ENCODE peak calls at places on chromosomes 6 and 20, in five cellular contexts. I is breast epithelium, T is K562, W is spleen, J is testis. N is an unnamed sample. For H3K36me3, the result is how much of the 10 kb centered on the place peaks cover.

GRCh38 chr6:105546748-105547147 is 143.9 kb upstream of the PREP start:
- DNase-seq in I (no peak), T (no peak), W (no peak), J (no peak), N (no peak)

GRCh38 chr6:42042108-42042507 is 8.2 kb upstream of the TAF8 start:
- DNase-seq in I (no peak), T (no peak), W (no peak), J (no peak), N (no peak)

GRCh38 chr6:136404007-136404406 is 114.4 kb upstream of the BCLAF1 start:
- DNase-seq in I (no peak), T (no peak), W (no peak), J (no peak), N (no peak)

GRCh38 chr6:42118162-42119001 is 24.0 kb downstream of the C6orf132 start:
- DNase-seq in I (peak), T (no peak), W (no peak), J (no peak), N (peak)

GRCh38 chr20:16004108-16004854 is 569.0 kb downstream of the KIF16B start:
- DNase-seq in I (no peak), T (no peak), W (no peak), J (peak), N (no peak)

GRCh38 chr6:122640377-122640776 is 30.2 kb downstream of the PKIB start:
- DNase-seq in I (no peak), T (no peak), W (no peak), J (no peak), N (no peak)

GRCh38 chr20:32333181-32333987 is 24.7 kb upstream of the ASXL1 start:
- DNase-seq in I (no peak), T (no peak), W (no peak), J (no peak), N (no peak)

GRCh38 chr6:109121411-109121810 is 26.1 kb downstream of the CEP57L1 start:
- DNase-seq in I (no peak), T (no peak), W (no peak), J (no peak), N (no peak)

GRCh38 chr6:31777667-31778050 is 531 bp upstream of the VWA7 start:
- DNase-seq in I (no peak), T (no peak), W (peak), J (no peak), N (no peak)

GRCh38 chr6:24574809-24575208 is 71.2 kb downstream of the KIAA0319 start:
- DNase-seq in I (peak), T (no peak), W (no peak), J (no peak), N (no peak)

GRCh38 chr6:132526461-132526860 is 11.6 kb upstream of the TAAR9 start:
- DNase-seq in I (no peak), T (no peak), W (no peak), J (no peak), N (no peak)

GRCh38 chr6:118277631-118278030 is 270.5 kb upstream of the PLN start:
- DNase-seq in I (no peak), T (no peak), W (no peak), J (no peak), N (no peak)

GRCh38 chr6:46184114-46184513 is 13.3 kb upstream of the ENPP5 start:
- DNase-seq in I (no peak), T (no peak), W (no peak), J (no peak), N (no peak)

GRCh38 chr6:77926198-77926752 is 273.4 kb downstream of the MEI4 start:
- DNase-seq in I (no peak), T (no peak), W (no peak), J (no peak), N (no peak)

GRCh38 chr20:57672164-57672563 is 37.7 kb downstream of the PMEPA1 start:
- DNase-seq in I (no peak), T (no peak), W (peak), J (peak), N (no peak)

GRCh38 chr6:145073811-145074210 is 661.5 kb downstream of the EPM2A start:
- DNase-seq in I (no peak), T (no peak), W (no peak), J (no peak), N (no peak)

GRCh38 chr6:39295538-39295937 is 18.7 kb downstream of the KCNK17 start:
- DNase-seq in I (no peak), T (peak), W (no peak), J (no peak), N (no peak)

GRCh38 chr6:112013051-112013450 is 40.9 kb upstream of the CCN6 start:
- DNase-seq in I (no peak), T (no peak), W (no peak), J (no peak), N (no peak)

GRCh38 chr6:159701413-159701999 is 8.5 kb upstream of the SOD2 start:
- DNase-seq in I (no peak), T (no peak), W (no peak), J (no peak), N (no peak)

GRCh38 chr6:156595481-156595880 is 181.7 kb upstream of the ARID1B start:
- DNase-seq in I (no peak), T (no peak), W (no peak), J (no peak), N (no peak)

GRCh38 chr20:62714006-62714405 is 5.4 kb downstream of the NTSR1 start:
- DNase-seq in I (no peak), T (no peak), W (no peak), J (no peak), N (no peak)

GRCh38 chr20:51542033-51542893 is at the start of gene NFATC2:
- DNase-seq in I (no peak), T (peak), W (peak), J (peak), N (peak)

GRCh38 chr6:34610819-34611477 is 54.8 kb upstream of the SPDEF start:
- DNase-seq in I (no peak), T (peak), W (no peak), J (no peak), N (peak)

GRCh38 chr6:106450645-106451044 is 90.1 kb downstream of the CRYBG1 start:
- DNase-seq in I (no peak), T (no peak), W (no peak), J (no peak), N (no peak)

GRCh38 chr6:111576302-111576701 is 29.4 kb downstream of the TRAF3IP2 start:
- DNase-seq in I (no peak), T (no peak), W (no peak), J (no peak), N (no peak)

GRCh38 chr20:46206025-46206424 is 87.9 kb downstream of the CD40 start:
- DNase-seq in I (peak), T (peak), W (peak), J (peak), N (peak)

GRCh38 chr6:31111712-31112111 is 663 bp downstream of the C6orf15 start:
- DNase-seq in I (no peak), T (no peak), W (peak), J (no peak), N (no peak)

GRCh38 chr6:77040566-77041195 is 422.6 kb downstream of the HTR1B start:
- DNase-seq in I (no peak), T (no peak), W (no peak), J (no peak), N (no peak)

GRCh38 chr6:146847426-146847825 is 248.7 kb downstream of the ADGB start:
- DNase-seq in I (no peak), T (no peak), W (no peak), J (no peak), N (no peak)

GRCh38 chr6:31652925-31653724 is 664 bp upstream of the BAG6 start:
- DNase-seq in I (peak), T (peak), W (peak), J (peak), N (peak)

GRCh38 chr6:31771992-31772358 is 5.2 kb downstream of the VWA7 start:
- DNase-seq in I (no peak), T (no peak), W (peak), J (no peak), N (no peak)

GRCh38 chr6:141851063-141851462 is 281.7 kb upstream of the GJE1 start:
- DNase-seq in I (no peak), T (no peak), W (no peak), J (no peak), N (no peak)

GRCh38 chr6:141846639-141847038 is 286.1 kb upstream of the GJE1 start:
- DNase-seq in I (no peak), T (no peak), W (no peak), J (no peak), N (no peak)

DNA sequence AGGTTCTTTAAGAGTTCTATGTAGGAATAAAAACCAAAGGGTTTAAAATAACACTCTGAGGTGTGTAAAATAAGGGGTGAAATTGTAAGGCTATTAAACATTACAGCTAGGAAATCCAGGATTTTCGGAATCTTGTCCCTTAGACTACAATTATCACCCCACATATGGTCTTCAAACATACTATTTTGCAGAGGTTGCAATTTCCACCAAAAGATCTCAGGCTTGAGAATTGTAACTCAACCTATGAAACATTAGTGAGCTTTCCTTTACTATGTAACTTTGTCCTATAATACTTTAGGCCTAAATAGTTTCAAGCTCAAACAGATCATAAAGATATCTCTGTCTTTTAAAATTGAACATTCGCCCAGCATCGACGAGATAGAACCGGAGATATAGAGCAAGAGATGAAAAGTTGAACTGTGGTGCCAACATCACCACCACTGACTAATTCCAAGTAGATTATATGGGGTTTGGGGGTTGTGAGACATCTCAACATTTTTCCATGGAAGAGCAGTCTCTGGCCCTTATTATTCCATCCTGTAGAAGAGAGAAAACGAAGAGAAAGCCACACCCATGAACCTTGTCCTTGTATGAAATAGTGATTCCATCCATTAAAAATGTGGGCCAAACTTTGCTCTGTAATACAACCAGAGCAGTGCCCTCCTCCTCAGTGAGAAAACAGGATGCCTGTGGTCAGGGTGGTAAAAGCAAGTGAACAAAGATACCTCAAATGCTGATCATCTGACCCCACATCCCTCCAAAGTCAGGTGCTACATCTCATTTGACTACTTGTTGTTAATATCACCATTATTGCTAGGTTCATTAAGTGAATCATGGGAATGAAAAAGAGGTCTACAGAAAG is 284.5 kb upstream of the GJE1 start:
- DNase-seq in I (no peak), T (no peak), W (no peak), J (no peak), N (no peak)
- H3K36me3 ChIP-seq in I (under half), T (under half), W (under half), J (under half), N (under half)

GRCh38 chr20:48845000-48845399 is 17.2 kb upstream of the PREX1 start:
- DNase-seq in I (no peak), T (no peak), W (no peak), J (no peak), N (no peak)

GRCh38 chr20:48847498-48848205 is 19.9 kb upstream of the PREX1 start:
- DNase-seq in I (no peak), T (no peak), W (no peak), J (no peak), N (no peak)

GRCh38 chr20:48849779-48850178 is 22.0 kb upstream of the PREX1 start:
- DNase-seq in I (no peak), T (no peak), W (no peak), J (no peak), N (no peak)

GRCh38 chr20:48845721-48846306 is 18.0 kb upstream of the PREX1 start:
- DNase-seq in I (no peak), T (no peak), W (no peak), J (no peak), N (no peak)

DNA sequence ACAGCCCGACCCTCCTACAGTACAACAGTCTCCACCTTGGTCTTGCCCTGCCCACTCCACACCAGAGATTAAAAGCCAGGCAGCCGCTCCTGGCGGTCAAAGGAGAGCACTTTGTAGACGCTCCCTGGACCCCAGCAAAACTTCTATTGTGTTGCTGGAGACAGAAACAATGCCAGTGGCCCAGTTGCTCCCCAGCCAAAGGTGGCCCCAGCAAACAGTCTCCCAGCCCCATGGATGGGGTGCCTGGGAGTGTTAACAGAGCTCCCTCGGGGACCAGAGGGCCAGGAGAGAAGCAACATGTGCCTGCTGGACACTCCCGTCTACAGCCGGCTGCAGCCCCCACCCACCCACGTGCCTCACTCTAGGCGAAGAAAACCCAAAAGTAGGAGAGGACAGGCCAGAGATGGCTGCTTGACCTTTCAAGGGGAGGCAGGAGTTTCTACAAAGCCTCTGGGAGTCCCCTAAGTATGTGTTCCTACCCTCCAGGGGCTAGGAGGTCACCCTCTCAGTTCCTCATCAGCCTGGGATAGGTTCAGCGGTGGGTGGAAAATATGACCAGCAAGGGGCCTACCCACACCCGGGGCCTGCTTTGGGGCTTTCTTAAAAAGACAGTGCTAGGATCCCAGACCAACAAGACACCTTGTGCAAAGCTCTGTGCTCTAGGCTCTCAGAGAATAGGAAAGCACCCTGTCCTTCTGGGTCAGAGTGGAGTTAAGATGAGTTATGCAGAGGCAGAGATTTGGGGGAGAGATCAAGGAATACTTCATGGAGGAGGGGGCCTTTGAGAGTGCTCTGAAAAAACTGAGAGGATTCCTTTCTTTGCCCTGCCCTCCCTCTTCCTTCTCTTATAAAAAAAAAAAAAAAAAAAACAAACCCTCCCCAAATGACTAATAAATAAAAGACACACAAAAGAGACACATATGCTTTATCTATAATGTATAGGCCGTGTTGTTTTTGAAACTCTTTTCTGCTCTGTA is 19.0 kb upstream of the PREX1 start:
- DNase-seq in I (no peak), T (no peak), W (no peak), J (no peak), N (no peak)
- TF ChIP-seq POLR2A in I (no peak), T (no peak), W (no peak), J (no peak), N (no peak)

DNA sequence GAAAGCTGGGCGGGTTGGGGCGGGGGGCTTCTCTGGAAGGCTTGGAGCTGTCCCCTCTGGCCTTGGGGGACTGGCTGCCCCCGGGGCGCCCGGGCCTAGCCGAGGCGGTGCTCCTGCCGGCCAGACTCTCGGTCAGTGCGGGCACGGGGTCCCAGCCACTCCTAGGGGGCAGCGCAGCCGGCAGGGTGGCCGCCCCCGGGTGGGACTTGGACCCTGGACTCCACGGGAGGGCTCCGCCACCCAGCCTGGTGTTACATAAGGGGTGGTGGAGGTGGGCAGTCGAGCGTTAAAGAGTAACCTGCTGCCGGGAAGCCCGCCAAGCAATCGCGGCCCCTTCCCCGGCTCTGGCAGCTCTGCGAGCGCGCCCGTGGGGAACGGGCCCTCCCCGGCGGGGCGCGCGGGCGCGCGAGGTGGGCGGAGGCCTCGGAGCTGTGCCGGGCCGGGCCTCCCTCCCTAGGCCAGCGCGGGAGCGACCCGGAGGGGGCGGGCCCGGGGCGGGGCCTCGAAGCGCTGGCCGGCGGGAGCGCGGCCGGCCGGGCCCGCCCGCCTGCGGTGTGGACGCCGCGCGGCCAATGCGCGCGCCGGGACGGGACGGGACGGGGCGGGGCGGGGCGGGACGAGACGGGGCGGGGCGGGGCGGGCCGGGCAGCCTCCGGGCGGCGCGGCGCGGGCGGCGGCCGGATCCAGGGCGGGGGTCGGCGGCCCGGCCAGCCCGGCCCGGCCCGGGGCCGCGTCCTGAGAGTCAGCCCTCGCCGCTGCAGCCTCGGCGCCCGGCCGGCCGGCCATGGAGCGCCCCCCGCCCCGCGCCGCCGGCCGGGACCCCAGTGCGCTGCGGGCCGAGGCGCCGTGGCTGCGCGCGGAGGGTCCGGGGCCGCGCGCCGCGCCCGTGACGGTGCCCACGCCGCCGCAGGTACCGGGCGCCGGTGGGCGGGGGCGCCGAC is at the start of gene SLC2A4RG:
- DNase-seq in I (peak), T (peak), W (peak), J (peak), N (peak)
- H3K4me3 ChIP-seq in I (peak), T (peak), W (peak), J (peak), N (peak)

GRCh38 chr6:163306000-163306399 is 108.5 kb upstream of the QKI start:
- DNase-seq in I (no peak), T (no peak), W (no peak), J (no peak), N (no peak)
- H3K36me3 ChIP-seq in I (under half), T (under half), W (under half), J (under half), N (under half)

GRCh38 chr6:51249798-51250197 is 431.1 kb downstream of the TFAP2B start:
- DNase-seq in I (no peak), T (no peak), W (no peak), J (no peak), N (no peak)

DNA sequence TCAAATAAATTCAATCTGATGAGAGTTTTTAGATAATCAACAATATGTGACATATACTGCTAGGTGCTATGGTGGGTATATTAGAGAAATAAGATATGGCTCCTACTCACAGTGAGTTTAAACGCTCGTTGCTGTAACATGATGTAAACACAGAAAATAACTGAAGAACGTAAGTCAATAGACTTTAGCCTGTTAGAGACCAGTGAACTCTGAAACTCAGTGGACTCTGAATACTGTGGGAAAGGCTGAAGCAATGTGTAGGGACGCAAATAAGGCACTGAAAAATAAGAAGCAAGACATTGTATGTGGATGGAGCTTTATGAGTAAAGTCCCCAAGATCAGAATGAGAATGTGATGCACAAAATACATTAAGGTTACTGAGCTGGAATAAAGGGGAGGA is 431.6 kb downstream of the TFAP2B start:
- DNase-seq in I (no peak), T (no peak), W (no peak), J (no peak), N (no peak)
- TF ChIP-seq POLR2A in I (no peak), T (no peak), W (no peak), J (no peak), N (no peak)

DNA sequence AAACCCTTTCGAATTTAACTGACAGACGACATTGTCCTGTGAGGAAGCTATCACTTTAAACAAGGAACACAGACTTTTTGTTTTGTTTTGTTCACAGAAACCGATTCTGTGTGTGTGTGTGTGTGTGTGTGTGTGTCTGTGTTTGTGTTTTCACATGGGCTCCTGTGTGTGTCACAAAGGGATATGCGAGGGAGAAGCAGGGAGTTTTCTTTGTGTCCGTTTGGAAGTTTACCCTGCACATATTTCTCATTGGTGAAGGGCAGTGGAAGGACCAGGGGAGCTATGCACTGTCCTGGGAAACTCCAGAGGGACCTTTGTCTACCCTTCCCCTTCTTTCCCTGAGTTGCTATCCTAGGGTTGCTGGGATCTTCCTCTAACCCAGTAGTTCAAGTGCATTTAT is 17.7 kb downstream of the POM121L2 start:
- DNase-seq in I (no peak), T (no peak), W (no peak), J (no peak), N (no peak)
- H3K4me3 ChIP-seq in I (no peak), T (no peak), W (no peak), J (no peak), N (no peak)

GRCh38 chr6:158610319-158610968 is 34.1 kb downstream of the DYNLT1 start:
- DNase-seq in I (no peak), T (no peak), W (no peak), J (no peak), N (no peak)

GRCh38 chr6:158608221-158608620 is 36.3 kb downstream of the DYNLT1 start:
- DNase-seq in I (no peak), T (no peak), W (no peak), J (no peak), N (no peak)

GRCh38 chr6:158607411-158608170 is 37.0 kb downstream of the DYNLT1 start:
- DNase-seq in I (no peak), T (no peak), W (no peak), J (no peak), N (no peak)

GRCh38 chr6:158611039-158611438 is 33.5 kb downstream of the DYNLT1 start:
- DNase-seq in I (no peak), T (no peak), W (no peak), J (no peak), N (no peak)

GRCh38 chr6:158609455-158610155 is 34.9 kb downstream of the DYNLT1 start:
- DNase-seq in I (no peak), T (no peak), W (no peak), J (no peak), N (no peak)
- H3K36me3 ChIP-seq in I (under half), T (half or more), W (half or more), J (under half), N (under half)

GRCh38 chr6:16727996-16728395 is 33.3 kb downstream of the ATXN1 start:
- DNase-seq in I (no peak), T (no peak), W (no peak), J (no peak), N (no peak)
- TF ChIP-seq POLR2A in I (no peak), T (no peak), W (no peak), J (no peak), N (peak)

N was measured in body of pancreas.